ENCODE peak calls at places on chromosomes 3 and 15, in six cellular contexts. H is CMK, Y is GM19239, U is sigmoid colon, B is NCI-H2107, F is left cardiac atrium. X is an unnamed sample.

GRCh38 chr15:74011610-74012009 is 17.1 kb downstream of the PML start:
- DNase-seq in H (no peak), Y (no peak), U (peak; percentile 84), B (no peak), F (peak; percentile 79), X (no peak)

GRCh38 chr3:133568294-133569014 is 5.0 kb upstream of the CDV3 start:
- DNase-seq in H (no peak), Y (no peak), U (no peak), B (no peak), F (no peak), X (no peak)

GRCh38 chr3:193662757-193663322 is 69.8 kb downstream of the OPA1 start:
- DNase-seq in H (no peak), Y (no peak), U (no peak), B (no peak), F (no peak), X (no peak)

GRCh38 chr3:177523991-177524438 is 326.7 kb upstream of the TBL1XR1 start:
- DNase-seq in H (no peak), Y (no peak), U (no peak), B (peak; percentile 90), F (no peak), X (no peak)

GRCh38 chr3:113218011-113218678 is 6.8 kb downstream of the BOC start:
- DNase-seq in H (no peak), Y (no peak), U (no peak), B (no peak), F (no peak), X (no peak)

GRCh38 chr3:184311633-184312032 is 2.8 kb upstream of the EIF4G1 start:
- DNase-seq in H (no peak), Y (no peak), U (no peak), B (no peak), F (no peak), X (no peak)

GRCh38 chr15:29942144-29942543 is 119.9 kb upstream of the TJP1 start:
- DNase-seq in H (no peak), Y (no peak), U (no peak), B (no peak), F (no peak), X (no peak)

GRCh38 chr3:24401090-24401810 is 93.4 kb downstream of the THRB start:
- DNase-seq in H (no peak), Y (no peak), U (no peak), B (no peak), F (no peak), X (no peak)

GRCh38 chr3:174280186-174280585 is 578.9 kb upstream of the NAALADL2 start:
- DNase-seq in H (no peak), Y (no peak), U (no peak), B (no peak), F (no peak), X (no peak)

GRCh38 chr15:96285306-96285705 is 45.2 kb upstream of the NR2F2 start:
- DNase-seq in H (no peak), Y (no peak), U (no peak), B (no peak), F (peak; percentile 29), X (no peak)

GRCh38 chr15:54620916-54621315 is 575.8 kb downstream of the RSL24D1 start:
- DNase-seq in H (no peak), Y (no peak), U (no peak), B (no peak), F (no peak), X (no peak)

X was measured in AG09319.